ENCODE peak calls at places on chromosomes 2 and 18, in five cellular contexts. One of them, this sample, is unnamed.

GRCh38 chr2:188369365-188369764 is 77.7 kb downstream of the GULP1 start:
- DNase-seq in neuronal stem cell: peak; percentile 14
- DNase-seq in mesenchymal stem cell: peak; percentile 57
- DNase-seq in trophoblast cell: peak; percentile 43
- DNase-seq in H1: no peak
- DNase-seq in this sample: no peak

GRCh38 chr2:216108310-216108966 is 710 bp upstream of the XRCC5 start:
- DNase-seq in neuronal stem cell: no peak
- DNase-seq in mesenchymal stem cell: no peak
- DNase-seq in trophoblast cell: peak; percentile 15
- DNase-seq in H1: no peak
- DNase-seq in this sample: peak; percentile 33

GRCh38 chr2:55364189-55365055 is 55.2 kb downstream of the CCDC88A start:
- DNase-seq in neuronal stem cell: no peak
- DNase-seq in mesenchymal stem cell: peak; percentile 15
- DNase-seq in trophoblast cell: no peak
- DNase-seq in H1: no peak
- DNase-seq in this sample: no peak

GRCh38 chr2:53994735-53995538 is 24.1 kb upstream of the PSME4 start:
- DNase-seq in neuronal stem cell: no peak
- DNase-seq in mesenchymal stem cell: no peak
- DNase-seq in trophoblast cell: no peak
- DNase-seq in H1: no peak
- DNase-seq in this sample: no peak

GRCh38 chr18:32010124-32010745 is 8.4 kb upstream of the RNF125 start:
- DNase-seq in neuronal stem cell: no peak
- DNase-seq in mesenchymal stem cell: no peak
- DNase-seq in trophoblast cell: no peak
- DNase-seq in H1: peak; percentile 5
- DNase-seq in this sample: peak; percentile 30

GRCh38 chr18:47175283-47175894 is 775 bp downstream of the IER3IP1 start:
- DNase-seq in neuronal stem cell: no peak
- DNase-seq in mesenchymal stem cell: peak; percentile 54
- DNase-seq in trophoblast cell: no peak
- DNase-seq in H1: no peak
- DNase-seq in this sample: no peak

GRCh38 chr2:27566628-27567027 is 16.2 kb upstream of the ZNF512 start:
- DNase-seq in neuronal stem cell: no peak
- DNase-seq in mesenchymal stem cell: no peak
- DNase-seq in trophoblast cell: no peak
- DNase-seq in H1: no peak
- DNase-seq in this sample: no peak

GRCh38 chr2:24024018-24024417 is 14.1 kb downstream of the MFSD2B start:
- DNase-seq in neuronal stem cell: no peak
- DNase-seq in mesenchymal stem cell: no peak
- DNase-seq in trophoblast cell: peak; percentile 38
- DNase-seq in H1: no peak
- DNase-seq in this sample: peak; percentile 64

GRCh38 chr2:73939419-73939818 is 12.7 kb downstream of the DGUOK start:
- DNase-seq in neuronal stem cell: no peak
- DNase-seq in mesenchymal stem cell: peak; percentile 38
- DNase-seq in trophoblast cell: peak; percentile 38
- DNase-seq in H1: peak; percentile 7
- DNase-seq in this sample: peak; percentile 45

GRCh38 chr2:63614448-63614968 is 25.7 kb downstream of the MDH1 start:
- DNase-seq in neuronal stem cell: peak; percentile 20
- DNase-seq in mesenchymal stem cell: peak; percentile 26
- DNase-seq in trophoblast cell: peak; percentile 54
- DNase-seq in H1: no peak
- DNase-seq in this sample: no peak

GRCh38 chr2:146374505-146374904 is 1470.3 kb upstream of the ACVR2A start:
- DNase-seq in neuronal stem cell: no peak
- DNase-seq in mesenchymal stem cell: no peak
- DNase-seq in trophoblast cell: no peak
- DNase-seq in H1: no peak
- DNase-seq in this sample: no peak

GRCh38 chr2:177078416-177078815 is 134.2 kb upstream of the HNRNPA3 start:
- DNase-seq in neuronal stem cell: no peak
- DNase-seq in mesenchymal stem cell: no peak
- DNase-seq in trophoblast cell: peak; percentile 63
- DNase-seq in H1: no peak
- DNase-seq in this sample: no peak

GRCh38 chr2:84938194-84938879 is 32.6 kb upstream of the KCMF1 start:
- DNase-seq in neuronal stem cell: no peak
- DNase-seq in mesenchymal stem cell: peak; percentile 27
- DNase-seq in trophoblast cell: peak; percentile 43
- DNase-seq in H1: no peak
- DNase-seq in this sample: no peak

GRCh38 chr18:74110983-74111382 is 36.7 kb downstream of the FBXO15 start:
- DNase-seq in neuronal stem cell: no peak
- DNase-seq in mesenchymal stem cell: no peak
- DNase-seq in trophoblast cell: no peak
- DNase-seq in H1: no peak
- DNase-seq in this sample: no peak

GRCh38 chr2:1894578-1894977 is 150.3 kb upstream of the PXDN start:
- DNase-seq in neuronal stem cell: no peak
- DNase-seq in mesenchymal stem cell: no peak
- DNase-seq in trophoblast cell: no peak
- DNase-seq in H1: no peak
- DNase-seq in this sample: no peak

GRCh38 chr2:159497857-159498256 is 118.5 kb downstream of the BAZ2B start:
- DNase-seq in neuronal stem cell: no peak
- DNase-seq in mesenchymal stem cell: no peak
- DNase-seq in trophoblast cell: no peak
- DNase-seq in H1: no peak
- DNase-seq in this sample: no peak

GRCh38 chr2:8626572-8626971 is 55.3 kb upstream of the ID2 start:
- DNase-seq in neuronal stem cell: no peak
- DNase-seq in mesenchymal stem cell: no peak
- DNase-seq in trophoblast cell: no peak
- DNase-seq in H1: no peak
- DNase-seq in this sample: no peak

GRCh38 chr2:201882353-201883095 is 76.2 kb downstream of the CDK15 start:
- DNase-seq in neuronal stem cell: no peak
- DNase-seq in mesenchymal stem cell: peak; percentile 61
- DNase-seq in trophoblast cell: no peak
- DNase-seq in H1: no peak
- DNase-seq in this sample: peak; percentile 42
- H3K4me1 ChIP-seq in neuronal stem cell: peaks cover 18% of the 10 kb centered on the region
- H3K4me1 ChIP-seq in mesenchymal stem cell: peaks cover 22% of the 10 kb centered on the region
- H3K4me1 ChIP-seq in trophoblast cell: peaks cover 1% of the 10 kb centered on the region
- H3K4me1 ChIP-seq in H1: no peaks in the 10 kb centered on the region
- H3K4me1 ChIP-seq in this sample: peaks cover 3% of the 10 kb centered on the region

GRCh38 chr2:39548971-39549370 is 111.9 kb upstream of the MAP4K3 start:
- DNase-seq in neuronal stem cell: no peak
- DNase-seq in mesenchymal stem cell: no peak
- DNase-seq in trophoblast cell: no peak
- DNase-seq in H1: no peak
- DNase-seq in this sample: no peak

GRCh38 chr2:39545957-39546356 is 108.9 kb upstream of the MAP4K3 start:
- DNase-seq in neuronal stem cell: no peak
- DNase-seq in mesenchymal stem cell: no peak
- DNase-seq in trophoblast cell: no peak
- DNase-seq in H1: no peak
- DNase-seq in this sample: no peak

GRCh38 chr2:39546409-39546808 is 109.3 kb upstream of the MAP4K3 start:
- DNase-seq in neuronal stem cell: no peak
- DNase-seq in mesenchymal stem cell: no peak
- DNase-seq in trophoblast cell: no peak
- DNase-seq in H1: no peak
- DNase-seq in this sample: no peak

GRCh38 chr2:39547811-39548719 is 111.0 kb upstream of the MAP4K3 start:
- DNase-seq in neuronal stem cell: no peak
- DNase-seq in mesenchymal stem cell: peak; percentile 70
- DNase-seq in trophoblast cell: peak; percentile 94
- DNase-seq in H1: no peak
- DNase-seq in this sample: no peak

GRCh38 chr2:39546937-39547336 is 109.9 kb upstream of the MAP4K3 start:
- DNase-seq in neuronal stem cell: no peak
- DNase-seq in mesenchymal stem cell: peak; percentile 52
- DNase-seq in trophoblast cell: no peak
- DNase-seq in H1: no peak
- DNase-seq in this sample: no peak
- H3K4ac ChIP-seq in neuronal stem cell: no peak overlapping the region
- H3K4ac ChIP-seq in mesenchymal stem cell: no peak overlapping the region
- H3K4ac ChIP-seq in trophoblast cell: no peak overlapping the region
- H3K4ac ChIP-seq in H1: no peak overlapping the region
- H3K4ac ChIP-seq in this sample: no peak overlapping the region

GRCh38 chr18:36189486-36189885 is 2.2 kb downstream of the MOCOS start:
- DNase-seq in neuronal stem cell: no peak
- DNase-seq in mesenchymal stem cell: no peak
- DNase-seq in trophoblast cell: no peak
- DNase-seq in H1: no peak
- DNase-seq in this sample: no peak

GRCh38 chr18:36188912-36189311 is 1.6 kb downstream of the MOCOS start:
- DNase-seq in neuronal stem cell: no peak
- DNase-seq in mesenchymal stem cell: no peak
- DNase-seq in trophoblast cell: no peak
- DNase-seq in H1: no peak
- DNase-seq in this sample: no peak

GRCh38 chr18:36191711-36192110 is 4.4 kb downstream of the MOCOS start:
- DNase-seq in neuronal stem cell: no peak
- DNase-seq in mesenchymal stem cell: no peak
- DNase-seq in trophoblast cell: no peak
- DNase-seq in H1: no peak
- DNase-seq in this sample: no peak

GRCh38 chr18:36187826-36188721 is 777 bp downstream of the MOCOS start:
- DNase-seq in neuronal stem cell: no peak
- DNase-seq in mesenchymal stem cell: peak; percentile 19
- DNase-seq in trophoblast cell: no peak
- DNase-seq in H1: no peak
- DNase-seq in this sample: peak; percentile 55

GRCh38 chr18:36191286-36191685 is 4.0 kb downstream of the MOCOS start:
- DNase-seq in neuronal stem cell: no peak
- DNase-seq in mesenchymal stem cell: no peak
- DNase-seq in trophoblast cell: no peak
- DNase-seq in H1: no peak
- DNase-seq in this sample: no peak
- H2BK12ac ChIP-seq in neuronal stem cell: no peak overlapping the region
- H2BK12ac ChIP-seq in mesenchymal stem cell: no peak overlapping the region
- H2BK12ac ChIP-seq in trophoblast cell: no peak overlapping the region
- H2BK12ac ChIP-seq in H1: no peak overlapping the region
- H2BK12ac ChIP-seq in this sample: no peak overlapping the region

GRCh38 chr2:238518127-238518827 is 91.5 kb downstream of the ASB1 start:
- DNase-seq in neuronal stem cell: no peak
- DNase-seq in mesenchymal stem cell: no peak
- DNase-seq in trophoblast cell: no peak
- DNase-seq in H1: no peak
- DNase-seq in this sample: no peak
- H3K4me1 ChIP-seq in neuronal stem cell: no peaks in the 10 kb centered on the region
- H3K4me1 ChIP-seq in mesenchymal stem cell: no peaks in the 10 kb centered on the region
- H3K4me1 ChIP-seq in trophoblast cell: no peaks in the 10 kb centered on the region
- H3K4me1 ChIP-seq in H1: no peaks in the 10 kb centered on the region
- H3K4me1 ChIP-seq in this sample: no peaks in the 10 kb centered on the region

DNA sequence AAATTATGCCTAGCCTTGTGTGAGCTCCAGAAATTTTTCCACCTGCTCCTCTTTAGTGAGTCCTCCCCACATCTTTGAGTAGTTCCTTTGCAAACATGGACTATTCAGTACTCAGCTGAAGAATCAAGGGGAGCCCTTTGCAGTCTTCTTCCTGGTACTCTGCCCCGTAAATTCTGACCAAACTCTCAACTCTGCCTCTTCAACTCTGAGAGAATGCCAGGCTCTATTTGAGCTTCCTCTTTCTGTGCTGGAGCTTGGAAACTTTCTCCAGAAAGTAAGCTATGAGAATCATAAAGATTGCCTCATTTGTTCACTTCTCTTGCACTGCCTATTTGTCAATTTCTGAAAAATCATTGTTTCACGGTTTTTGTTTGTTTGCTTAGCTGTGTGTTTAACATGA is 7.4 kb upstream of the STAT4 start:
- DNase-seq in neuronal stem cell: no peak
- DNase-seq in mesenchymal stem cell: no peak
- DNase-seq in trophoblast cell: no peak
- DNase-seq in H1: no peak
- DNase-seq in this sample: no peak
- H3K4ac ChIP-seq in neuronal stem cell: no peak overlapping the region
- H3K4ac ChIP-seq in mesenchymal stem cell: no peak overlapping the region
- H3K4ac ChIP-seq in trophoblast cell: no peak overlapping the region
- H3K4ac ChIP-seq in H1: no peak overlapping the region
- H3K4ac ChIP-seq in this sample: no peak overlapping the region

This sample was measured in H9.